ENCODE peak calls at places on chromosome 20, in eight cellular contexts. U is activated naive CD8-positive, alpha-beta T cell treated with anti-CD3 and anti-CD28 coated beads, Interleukin-2, amount 50 U/mL, for 24 hours; G is T-helper 9 cell; N is NCI-H1436; L is neuronal stem cell; Y is foreskin melanocyte; W is KG1; X is HuH-7.5. K is an unnamed sample.

GRCh38 chr20:38136421-38137245 is 28.4 kb downstream of the TGM2 start:
- DNase-seq in U (no peak), G (no peak), N (no peak), L (no peak), Y (no peak), W (no peak), X (no peak), K (no peak)

GRCh38 chr20:61619751-61620150 is 367.7 kb downstream of the CDH4 start:
- DNase-seq in U (no peak), G (no peak), N (no peak), L (no peak), Y (no peak), W (no peak), X (no peak), K (no peak)

GRCh38 chr20:60950547-60950946 is 301.5 kb upstream of the CDH4 start:
- DNase-seq in U (no peak), G (no peak), N (no peak), L (no peak), Y (no peak), W (no peak), X (no peak), K (peak; percentile 80)

GRCh38 chr20:44027686-44028340 is 113.2 kb downstream of the TOX2 start:
- DNase-seq in U (no peak), G (no peak), N (no peak), L (no peak), Y (no peak), W (no peak), X (no peak), K (peak; percentile 69)

GRCh38 chr20:17617868-17618672 is 48.2 kb downstream of the DSTN start:
- DNase-seq in U (no peak), G (no peak), N (no peak), L (no peak), Y (no peak), W (no peak), X (peak; percentile 21), K (peak; percentile 86)

GRCh38 chr20:55014766-55015165 is 539.4 kb downstream of the DOK5 start:
- DNase-seq in U (no peak), G (no peak), N (no peak), L (no peak), Y (no peak), W (no peak), X (no peak), K (no peak)

GRCh38 chr20:45781391-45781931 is 10.2 kb downstream of the WFDC3 start:
- DNase-seq in U (no peak), G (no peak), N (no peak), L (no peak), Y (no peak), W (no peak), X (no peak), K (no peak)

GRCh38 chr20:6269163-6269873 is 146.5 kb upstream of the FERMT1 start:
- DNase-seq in U (no peak), G (no peak), N (no peak), L (no peak), Y (no peak), W (no peak), X (no peak), K (no peak)

GRCh38 chr20:36493801-36494114 is 47.6 kb upstream of the MYL9 start:
- DNase-seq in U (no peak), G (no peak), N (no peak), L (no peak), Y (no peak), W (no peak), X (no peak), K (no peak)

GRCh38 chr20:16530201-16530681 is 43.0 kb downstream of the KIF16B start:
- DNase-seq in U (no peak), G (no peak), N (no peak), L (no peak), Y (no peak), W (no peak), X (no peak), K (no peak)

GRCh38 chr20:32017711-32018251 is 7.5 kb downstream of the CCM2L start:
- DNase-seq in U (no peak), G (peak; percentile 40), N (peak; percentile 90), L (peak; percentile 35), Y (no peak), W (no peak), X (peak; percentile 86), K (no peak)

K was measured in mesenteric fat pad.